ENCODE peak calls at places on chromosomes 1 and 21, in four cellular contexts. C is tibial nerve; I is GM23338; Y is CD4-positive, alpha-beta memory T cell. R is an unnamed sample.
A peak's percentile ranks its signal among the peaks of the same experiment; 100 is the strongest.

GRCh38 chr1:170807432-170807831 is 127.9 kb upstream of the MROH9 start:
- DNase-seq in C (no peak), I (no peak), Y (no peak), R (no peak)

GRCh38 chr1:168092151-168092550 is 44.6 kb downstream of the GPR161 start:
- DNase-seq in C (no peak), Y (no peak), I (no peak), R (no peak)

GRCh38 chr1:246479061-246479460 is 28.0 kb downstream of the SMYD3 start:
- DNase-seq in Y (no peak), C (no peak), I (no peak), R (no peak)

GRCh38 chr1:56409112-56409691 is 170.2 kb downstream of the PLPP3 start:
- DNase-seq in Y (no peak), I (peak; percentile 77), C (no peak), R (no peak)

GRCh38 chr21:45153358-45154318 is 79.3 kb downstream of the ADARB1 start:
- DNase-seq in C (no peak), Y (no peak), I (no peak), R (no peak)

GRCh38 chr1:18926315-18927081 is 24.1 kb upstream of the ALDH4A1 start:
- DNase-seq in C (no peak), Y (peak; percentile 75), I (no peak), R (no peak)

GRCh38 chr21:42151148-42152074 is 67.5 kb upstream of the ABCG1 start:
- DNase-seq in Y (no peak), I (no peak), C (no peak), R (no peak)

GRCh38 chr1:7042322-7043231 is 257.3 kb downstream of the CAMTA1 start:
- DNase-seq in I (peak; percentile 80), C (no peak), Y (no peak), R (peak; percentile 45)

GRCh38 chr1:60849401-60849800 is 233.0 kb upstream of the NFIA start:
- DNase-seq in I (peak; percentile 72), Y (no peak), C (no peak), R (no peak)

GRCh38 chr1:167775178-167775577 is 53.4 kb downstream of the MPZL1 start:
- DNase-seq in I (no peak), Y (no peak), C (no peak), R (peak; percentile 22)

GRCh38 chr1:99644302-99645004 is 1.5 kb upstream of the PALMD start:
- DNase-seq in C (no peak), Y (no peak), I (no peak), R (peak; percentile 35)

GRCh38 chr1:41598325-41598724 is 113.8 kb upstream of the EDN2 start:
- DNase-seq in I (no peak), Y (no peak), C (no peak), R (no peak)

GRCh38 chr1:116318897-116319296 is 54.1 kb upstream of the ATP1A1 start:
- DNase-seq in Y (no peak), I (no peak), C (no peak), R (peak; percentile 76)
- H3K4me1 ChIP-seq in Y (peaks cover 35% of the 10 kb centered on the region), I (no peaks in the 10 kb centered on the region), C (no peaks in the 10 kb centered on the region), R (peaks cover 32% of the 10 kb centered on the region)

GRCh38 chr1:229253170-229253974 is 17.5 kb upstream of the RAB4A start:
- DNase-seq in I (peak; percentile 47), Y (peak; percentile 70), C (no peak), R (no peak)
- H3K27ac ChIP-seq in I (peak overlapping the region; percentile 2), Y (peak overlapping the region; percentile 54), C (no peak overlapping the region), R (no peak overlapping the region)

DNA sequence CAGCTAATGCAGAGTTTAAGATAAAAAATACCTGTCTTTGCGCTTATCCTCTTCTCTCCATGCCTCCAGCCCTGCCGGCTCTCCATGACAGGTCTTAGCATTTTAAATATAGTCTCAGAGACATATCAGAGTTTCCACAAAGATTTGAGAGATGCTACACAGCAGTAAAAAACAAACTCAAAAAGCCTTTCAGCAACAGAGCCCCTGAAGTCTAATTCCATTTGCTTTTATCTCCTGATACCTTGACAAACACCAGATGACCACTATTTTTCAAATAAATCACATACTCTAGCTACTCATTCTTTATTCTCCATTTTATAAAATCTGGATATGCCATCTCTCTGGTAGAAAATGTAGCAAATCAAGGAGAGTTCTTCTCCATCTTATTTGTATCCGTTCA is 79.5 kb upstream of the LRRC53 start:
- DNase-seq in I (no peak), Y (no peak), C (no peak), R (no peak)
- H3K4me3 ChIP-seq in I (no peak overlapping the region), Y (no peak overlapping the region), C (no peak overlapping the region), R (no peak overlapping the region)

GRCh38 chr1:24442764-24443163 is 27.2 kb downstream of the NIPAL3 start:
- DNase-seq in Y (no peak), I (no peak), C (no peak), R (peak; percentile 59)

GRCh38 chr1:24438423-24438901 is 22.9 kb downstream of the NIPAL3 start:
- DNase-seq in Y (no peak), C (no peak), I (peak; percentile 29), R (peak; percentile 31)

GRCh38 chr1:24441480-24441879 is 25.9 kb downstream of the NIPAL3 start:
- DNase-seq in I (no peak), Y (no peak), C (no peak), R (no peak)

GRCh38 chr1:24443241-24443656 is 27.6 kb downstream of the NIPAL3 start:
- DNase-seq in C (no peak), I (peak; percentile 44), Y (no peak), R (peak; percentile 56)

GRCh38 chr1:24441996-24442668 is 26.5 kb downstream of the NIPAL3 start:
- DNase-seq in Y (no peak), C (no peak), I (no peak), R (no peak)
- H3K4me1 ChIP-seq in Y (peaks cover 4% of the 10 kb centered on the region), C (peaks cover 10% of the 10 kb centered on the region), I (no peaks in the 10 kb centered on the region), R (no peaks in the 10 kb centered on the region)

GRCh38 chr1:27399251-27399885 is 6.9 kb downstream of the GPR3 start:
- DNase-seq in Y (no peak), I (no peak), C (no peak), R (peak; percentile 29)

GRCh38 chr1:27402349-27402754 is 9.9 kb downstream of the GPR3 start:
- DNase-seq in C (peak; percentile 73), I (peak; percentile 75), Y (no peak), R (peak; percentile 77)

GRCh38 chr1:27400035-27400962 is 7.9 kb downstream of the GPR3 start:
- DNase-seq in I (peak; percentile 43), C (no peak), Y (no peak), R (no peak)

GRCh38 chr1:27403065-27403726 is 10.8 kb downstream of the GPR3 start:
- DNase-seq in C (peak; percentile 58), Y (no peak), I (peak; percentile 83), R (peak; percentile 30)

GRCh38 chr1:27400963-27401341 is 8.5 kb downstream of the GPR3 start:
- DNase-seq in C (no peak), I (no peak), Y (no peak), R (no peak)
- H3K27ac ChIP-seq in C (no peak overlapping the region), I (no peak overlapping the region), Y (no peak overlapping the region), R (no peak overlapping the region)

GRCh38 chr1:68232354-68233148 is at the start of gene WLS:
- DNase-seq in Y (no peak), I (peak; percentile 89), C (peak; percentile 72), R (peak; percentile 92)
- H3K4me3 ChIP-seq in Y (no peak within 1 kb of the TSS), I (peak within 1 kb of the TSS; percentile 90), C (peak within 1 kb of the TSS; percentile 69), R (peak within 1 kb of the TSS; percentile 93)

DNA sequence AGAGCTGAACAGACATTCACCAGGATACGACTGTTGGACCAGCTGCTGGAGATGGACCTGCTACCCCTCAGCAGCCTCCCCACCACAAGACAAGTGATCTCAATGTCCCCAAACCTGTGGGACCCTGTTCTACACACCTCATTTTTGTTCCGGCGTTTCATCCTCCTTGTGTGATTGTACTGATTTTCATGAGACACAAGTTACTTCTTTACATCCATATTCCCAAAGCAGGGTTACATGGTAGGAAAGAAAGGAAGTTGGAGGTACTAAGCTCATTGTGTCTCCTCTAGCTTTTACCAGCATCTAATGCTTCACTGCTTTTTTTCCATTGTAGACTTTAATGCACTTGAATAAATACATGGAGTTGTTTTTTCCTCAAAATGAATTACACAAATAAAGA is 8.7 kb downstream of the ADAMTS1 start:
- DNase-seq in I (no peak), Y (no peak), C (no peak), R (no peak)
- H3K4me1 ChIP-seq in I (no peaks in the 10 kb centered on the region), Y (no peaks in the 10 kb centered on the region), C (peaks cover 8% of the 10 kb centered on the region), R (peaks cover 28% of the 10 kb centered on the region)

DNA sequence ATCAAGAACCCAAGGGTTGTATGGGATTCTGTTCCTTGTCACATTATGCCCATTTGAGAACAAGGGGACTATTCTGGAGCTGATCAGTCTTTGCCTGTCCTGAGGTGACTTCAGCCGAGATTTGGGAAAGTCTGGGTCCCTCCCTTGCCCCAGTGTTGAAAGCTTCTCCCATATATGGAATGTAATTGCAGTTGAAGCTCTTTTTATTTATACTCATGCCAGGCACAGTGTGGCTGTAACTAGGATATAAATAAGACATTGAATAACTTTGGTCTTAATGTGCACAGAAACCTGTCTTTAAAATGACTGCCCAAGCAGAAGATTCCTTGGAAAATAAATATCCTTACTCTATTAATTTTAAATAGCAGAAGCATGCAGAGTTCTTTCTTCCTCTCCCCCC is 15.2 kb downstream of the AKNAD1 start:
- DNase-seq in Y (no peak), I (no peak), C (no peak), R (no peak)
- H3K27ac ChIP-seq in Y (no peak overlapping the region), I (no peak overlapping the region), C (no peak overlapping the region), R (no peak overlapping the region)

GRCh38 chr21:29201186-29201585 is 70.7 kb downstream of the MAP3K7CL start:
- DNase-seq in Y (no peak), C (no peak), I (no peak), R (no peak)
- H3K4me3 ChIP-seq in Y (no peak overlapping the region), C (no peak overlapping the region), I (no peak overlapping the region), R (no peak overlapping the region)

GRCh38 chr1:198669023-198669698 is 30.3 kb downstream of the PTPRC start:
- DNase-seq in Y (peak; percentile 63), C (no peak), I (no peak), R (peak; percentile 84)
- H3K4me1 ChIP-seq in Y (peaks cover 98% of the 10 kb centered on the region), C (peaks cover 7% of the 10 kb centered on the region), I (no peaks in the 10 kb centered on the region), R (no peaks in the 10 kb centered on the region)

R was measured in cardiac muscle cell.